ENCODE peak calls at places on chromosomes 5 and 9, in five cellular contexts. L, B, M, Z and Y are unnamed samples.

GRCh38 chr9:134534661-134535080 is 106.9 kb upstream of the COL5A1 start:
- DNase-seq in Z (no peak), B (no peak), M (no peak), L (no peak), Y (no peak)

GRCh38 chr5:62578540-62578939 is at the start of gene LRRC70:
- DNase-seq in B (peak; percentile 36), L (no peak), M (no peak), Z (no peak), Y (no peak)

GRCh38 chr9:131717719-131718460 is 22.0 kb downstream of the RAPGEF1 start:
- DNase-seq in Z (no peak), L (no peak), B (no peak), M (no peak), Y (no peak)

GRCh38 chr5:135718151-135718550 is 116.3 kb upstream of the SLC25A48 start:
- DNase-seq in M (no peak), L (peak; percentile 52), B (no peak), Z (no peak), Y (no peak)

GRCh38 chr5:168851902-168852321 is 272.7 kb upstream of the PANK3 start:
- DNase-seq in Z (no peak), M (no peak), L (peak; percentile 49), B (no peak), Y (no peak)

GRCh38 chr5:144465441-144465840 is 294.8 kb downstream of the KCTD16 start:
- DNase-seq in Z (no peak), M (no peak), L (no peak), B (no peak), Y (no peak)

GRCh38 chr5:52994266-52994665 is 5.1 kb downstream of the ITGA2 start:
- DNase-seq in B (no peak), M (no peak), L (no peak), Z (no peak), Y (no peak)

GRCh38 chr9:107435415-107435814 is 54.2 kb downstream of the KLF4 start:
- DNase-seq in B (no peak), L (no peak), Z (no peak), M (no peak), Y (no peak)

GRCh38 chr9:114098021-114098659 is 952 bp downstream of the KIF12 start:
- DNase-seq in M (no peak), L (no peak), B (no peak), Z (no peak), Y (peak; percentile 46)

GRCh38 chr9:90802534-90802933 is 915 bp downstream of the SYK start:
- DNase-seq in M (no peak), B (no peak), L (no peak), Z (no peak), Y (no peak)